ENCODE peak calls at places on chromosomes 12 and 14, in seven cellular contexts. One of them, this sample, is unnamed.

GRCh38 chr12:95115641-95116040 is 42.2 kb upstream of the NR2C1 start:
- DNase-seq in amniotic epithelial cell: peak; percentile 37
- DNase-seq in globus pallidus: no peak
- DNase-seq in A172: no peak
- DNase-seq in RWPE2: no peak
- DNase-seq in T1000: no peak
- DNase-seq in dorsolateral prefrontal cortex: no peak
- DNase-seq in this sample: no peak

GRCh38 chr14:100375273-100375962 is 52.3 kb downstream of the SLC25A47 start:
- DNase-seq in dorsolateral prefrontal cortex: no peak
- DNase-seq in A172: peak; percentile 65
- DNase-seq in RWPE2: peak; percentile 90
- DNase-seq in globus pallidus: no peak
- DNase-seq in T1000: peak; percentile 23
- DNase-seq in amniotic epithelial cell: peak; percentile 78
- DNase-seq in this sample: peak; percentile 89

GRCh38 chr14:103281496-103282231 is 52.4 kb upstream of the EIF5 start:
- DNase-seq in RWPE2: no peak
- DNase-seq in globus pallidus: no peak
- DNase-seq in dorsolateral prefrontal cortex: no peak
- DNase-seq in T1000: no peak
- DNase-seq in amniotic epithelial cell: peak; percentile 65
- DNase-seq in A172: peak; percentile 28
- DNase-seq in this sample: peak; percentile 8

GRCh38 chr12:65858831-65859230 is 34.5 kb downstream of the HMGA2 start:
- DNase-seq in amniotic epithelial cell: no peak
- DNase-seq in dorsolateral prefrontal cortex: no peak
- DNase-seq in globus pallidus: no peak
- DNase-seq in T1000: no peak
- DNase-seq in RWPE2: no peak
- DNase-seq in A172: no peak
- DNase-seq in this sample: peak; percentile 13

GRCh38 chr12:123271182-123271491 is 519 bp downstream of the CDK2AP1 start:
- DNase-seq in T1000: peak; percentile 43
- DNase-seq in RWPE2: no peak
- DNase-seq in globus pallidus: peak; percentile 66
- DNase-seq in A172: peak; percentile 15
- DNase-seq in dorsolateral prefrontal cortex: peak; percentile 56
- DNase-seq in amniotic epithelial cell: peak; percentile 46
- DNase-seq in this sample: peak; percentile 75

GRCh38 chr12:104671407-104672095 is 214.8 kb downstream of the CHST11 start:
- DNase-seq in A172: peak; percentile 93
- DNase-seq in amniotic epithelial cell: peak; percentile 74
- DNase-seq in dorsolateral prefrontal cortex: peak; percentile 54
- DNase-seq in globus pallidus: peak; percentile 40
- DNase-seq in T1000: peak; percentile 86
- DNase-seq in RWPE2: peak; percentile 93
- DNase-seq in this sample: peak; percentile 79

GRCh38 chr12:105928436-105928835 is 210.3 kb downstream of the NUAK1 start:
- DNase-seq in globus pallidus: no peak
- DNase-seq in amniotic epithelial cell: no peak
- DNase-seq in dorsolateral prefrontal cortex: no peak
- DNase-seq in RWPE2: peak; percentile 85
- DNase-seq in A172: no peak
- DNase-seq in T1000: no peak
- DNase-seq in this sample: no peak

GRCh38 chr14:97917169-97917568 is 1120.0 kb downstream of the VRK1 start:
- DNase-seq in amniotic epithelial cell: no peak
- DNase-seq in globus pallidus: no peak
- DNase-seq in dorsolateral prefrontal cortex: no peak
- DNase-seq in A172: no peak
- DNase-seq in RWPE2: no peak
- DNase-seq in T1000: no peak
- DNase-seq in this sample: no peak

GRCh38 chr14:75577724-75578098 is 709 bp upstream of the FLVCR2 start:
- DNase-seq in globus pallidus: peak; percentile 84
- DNase-seq in amniotic epithelial cell: peak; percentile 88
- DNase-seq in A172: peak; percentile 59
- DNase-seq in RWPE2: peak; percentile 85
- DNase-seq in T1000: peak; percentile 62
- DNase-seq in dorsolateral prefrontal cortex: peak; percentile 88
- DNase-seq in this sample: peak; percentile 76